ENCODE peak calls at places on chromosomes 7 and 10, in seven cellular contexts. I is GM10248, X is Caki2, M is Karpas-422, J is AG04449, E is IMR-90, N is fibroblast of lung. U is an unnamed sample.

GRCh38 chr7:98599886-98600285 is 17.2 kb upstream of the NPTX2 start:
- DNase-seq in I (no peak), X (no peak), M (no peak), J (no peak), E (no peak), N (no peak), U (no peak)

GRCh38 chr10:119285495-119286267 is 78.3 kb downstream of the GRK5 start:
- DNase-seq in I (no peak), X (no peak), M (no peak), J (no peak), E (no peak), N (no peak), U (no peak)

GRCh38 chr7:128166603-128167315 is 74.3 kb upstream of the LEP start:
- DNase-seq in I (peak), X (no peak), M (no peak), J (no peak), E (no peak), N (peak), U (no peak)

GRCh38 chr7:106092204-106092603 is 19.9 kb downstream of the SYPL1 start:
- DNase-seq in I (no peak), X (no peak), M (no peak), J (no peak), E (no peak), N (peak), U (no peak)

GRCh38 chr10:78802866-78803265 is 265.9 kb upstream of the ZMIZ1 start:
- DNase-seq in I (no peak), X (no peak), M (no peak), J (peak), E (peak), N (peak), U (peak)

GRCh38 chr10:118873080-118873737 is 118.4 kb upstream of the CACUL1 start:
- DNase-seq in I (no peak), X (peak), M (no peak), J (no peak), E (peak), N (peak), U (peak)

GRCh38 chr7:24972991-24973390 is 7.0 kb downstream of the OSBPL3 start:
- DNase-seq in I (no peak), X (no peak), M (no peak), J (no peak), E (peak), N (peak), U (peak)

GRCh38 chr7:6307762-6308161 is 35.3 kb upstream of the CYTH3 start:
- DNase-seq in I (peak), X (no peak), M (no peak), J (no peak), E (no peak), N (no peak), U (no peak)

GRCh38 chr10:47022311-47023131 is 111.3 kb downstream of the PTPN20 start:
- DNase-seq in I (no peak), X (no peak), M (no peak), J (no peak), E (no peak), N (no peak), U (no peak)

GRCh38 chr10:6766061-6766460 is 186.0 kb upstream of the PRKCQ start:
- DNase-seq in I (no peak), X (no peak), M (no peak), J (no peak), E (peak), N (no peak), U (peak)

GRCh38 chr10:9824546-9825164 is 1193.0 kb upstream of the CELF2 start:
- DNase-seq in I (no peak), X (peak), M (peak), J (no peak), E (no peak), N (no peak), U (no peak)

GRCh38 chr10:87656431-87657072 is 3.1 kb upstream of the PAPSS2 start:
- DNase-seq in I (peak), X (peak), M (peak), J (no peak), E (peak), N (peak), U (peak)

GRCh38 chr7:124764847-124765400 is 668 bp downstream of the GPR37 start:
- DNase-seq in I (peak), X (no peak), M (no peak), J (no peak), E (peak), N (no peak), U (no peak)

GRCh38 chr10:91901784-91902677 is 7.3 kb downstream of the FGFBP3 start:
- DNase-seq in I (no peak), X (peak), M (no peak), J (peak), E (peak), N (peak), U (peak)

GRCh38 chr10:89171263-89171872 is 35.7 kb downstream of the CH25H start:
- DNase-seq in I (no peak), X (no peak), M (no peak), J (no peak), E (peak), N (peak), U (no peak)

GRCh38 chr10:81013771-81014170 is 476.1 kb downstream of the SH2D4B start:
- DNase-seq in I (no peak), X (no peak), M (no peak), J (no peak), E (no peak), N (no peak), U (no peak)

GRCh38 chr7:71430246-71430645 is 298.3 kb downstream of the GALNT17 start:
- DNase-seq in I (no peak), X (no peak), M (no peak), J (no peak), E (no peak), N (no peak), U (no peak)

GRCh38 chr10:16967866-16968721 is 150.9 kb upstream of the RSU1 start:
- DNase-seq in I (no peak), X (peak), M (no peak), J (no peak), E (peak), N (peak), U (peak)

GRCh38 chr7:1846331-1847065 is 176.4 kb downstream of the ELFN1 start:
- DNase-seq in I (no peak), X (no peak), M (no peak), J (no peak), E (no peak), N (no peak), U (no peak)

GRCh38 chr10:102452672-102453340 is 1.5 kb upstream of the C10orf95 start:
- DNase-seq in I (no peak), X (peak), M (no peak), J (no peak), E (peak), N (peak), U (peak)

GRCh38 chr10:103448751-103449150 is 3.4 kb downstream of the CALHM2 start:
- DNase-seq in I (no peak), X (no peak), M (no peak), J (peak), E (peak), N (peak), U (peak)

GRCh38 chr10:16155761-16156322 is 281.0 kb upstream of the PTER start:
- DNase-seq in I (no peak), X (no peak), M (no peak), J (no peak), E (no peak), N (no peak), U (no peak)

GRCh38 chr7:100921039-100921438 is 25.4 kb upstream of the ACHE start:
- DNase-seq in I (no peak), X (no peak), M (no peak), J (no peak), E (no peak), N (no peak), U (no peak)

GRCh38 chr10:30070001-30070759 is 10.8 kb upstream of the JCAD start:
- DNase-seq in I (no peak), X (no peak), M (no peak), J (peak), E (no peak), N (peak), U (peak)

GRCh38 chr7:1404881-1405548 is 54.3 kb downstream of the MICALL2 start:
- DNase-seq in I (no peak), X (no peak), M (no peak), J (no peak), E (no peak), N (no peak), U (no peak)

GRCh38 chr7:43511029-43511428 is 71.9 kb upstream of the STK17A start:
- DNase-seq in I (no peak), X (no peak), M (no peak), J (no peak), E (no peak), N (no peak), U (no peak)

GRCh38 chr10:125137601-125138438 is 22.5 kb downstream of the CTBP2 start:
- DNase-seq in I (no peak), X (no peak), M (no peak), J (no peak), E (no peak), N (no peak), U (no peak)

GRCh38 chr7:114874170-114874569 is 47.7 kb upstream of the MDFIC start:
- DNase-seq in I (no peak), X (no peak), M (no peak), J (no peak), E (no peak), N (no peak), U (peak)

GRCh38 chr7:137476937-137477336 is 133.4 kb upstream of the PTN start:
- DNase-seq in I (no peak), X (no peak), M (no peak), J (no peak), E (peak), N (peak), U (no peak)

GRCh38 chr7:137471128-137471527 is 127.6 kb upstream of the PTN start:
- DNase-seq in I (no peak), X (no peak), M (no peak), J (no peak), E (no peak), N (no peak), U (no peak)

GRCh38 chr7:37987732-37988131 is 67.3 kb downstream of the EPDR1 start:
- DNase-seq in I (no peak), X (no peak), M (no peak), J (no peak), E (no peak), N (peak), U (peak)

GRCh38 chr7:101633516-101633915 is 4.4 kb upstream of the MYL10 start:
- DNase-seq in I (no peak), X (no peak), M (no peak), J (no peak), E (no peak), N (no peak), U (no peak)

GRCh38 chr10:88039496-88040200 is 176.2 kb downstream of the PTEN start:
- DNase-seq in I (no peak), X (no peak), M (no peak), J (no peak), E (peak), N (peak), U (peak)

GRCh38 chr7:80623465-80624252 is 14.8 kb upstream of the CD36 start:
- DNase-seq in I (no peak), X (no peak), M (no peak), J (no peak), E (no peak), N (no peak), U (no peak)

GRCh38 chr10:44046605-44047004 is 338.3 kb downstream of the CXCL12 start:
- DNase-seq in I (no peak), X (peak), M (no peak), J (no peak), E (peak), N (peak), U (peak)

GRCh38 chr7:105389090-105389650 is 449 bp upstream of the SRPK2 start:
- DNase-seq in I (no peak), X (peak), M (no peak), J (no peak), E (peak), N (peak), U (peak)

GRCh38 chr10:88270871-88271713 is 312.0 kb downstream of the RNLS start:
- DNase-seq in I (peak), X (no peak), M (no peak), J (no peak), E (peak), N (peak), U (peak)

GRCh38 chr7:17849504-17849903 is 90.8 kb downstream of the SNX13 start:
- DNase-seq in I (no peak), X (no peak), M (no peak), J (peak), E (peak), N (peak), U (peak)

GRCh38 chr10:36739884-36740445 is 385.4 kb upstream of the ANKRD30A start:
- DNase-seq in I (no peak), X (no peak), M (no peak), J (no peak), E (peak), N (no peak), U (no peak)

GRCh38 chr10:79093658-79094411 is 25.1 kb downstream of the ZMIZ1 start:
- DNase-seq in I (no peak), X (no peak), M (peak), J (no peak), E (peak), N (peak), U (peak)

U was measured in fibroblast of the aortic adventitia.